ENCODE peak calls at places on chromosomes 13 and 19, in four cellular contexts. U, E, C and R are unnamed samples.

GRCh38 chr19:13953021-13953531 is 767 bp downstream of the DCAF15 start:
- DNase-seq in U (no peak), E (no peak), C (no peak), R (no peak)

GRCh38 chr13:58619396-58620113 is 988.0 kb downstream of the PCDH17 start:
- DNase-seq in U (no peak), E (no peak), C (no peak), R (no peak)

GRCh38 chr19:39497850-39498261 is 891 bp upstream of the DLL3 start:
- DNase-seq in U (no peak), E (no peak), C (peak), R (no peak)

GRCh38 chr19:11268783-11269267 is 6.5 kb upstream of the DOCK6 start:
- DNase-seq in U (no peak), E (no peak), C (peak), R (peak)

GRCh38 chr19:23956051-23956450 is 41.4 kb downstream of the ZNF726 start:
- DNase-seq in U (no peak), E (no peak), C (no peak), R (no peak)

GRCh38 chr19:54190942-54191670 is at the start of gene TSEN34:
- DNase-seq in U (no peak), E (peak), C (peak), R (peak)

GRCh38 chr13:66558511-66558910 is 671.6 kb downstream of the PCDH9 start:
- DNase-seq in U (no peak), E (no peak), C (no peak), R (no peak)

GRCh38 chr19:12985049-12985776 is 10.1 kb upstream of the NFIX start:
- DNase-seq in U (no peak), E (no peak), C (peak), R (peak)

GRCh38 chr19:367963-368623 is 23.5 kb upstream of the MIER2 start:
- DNase-seq in U (no peak), E (no peak), C (peak), R (no peak)

GRCh38 chr13:100954430-100955361 is 280.1 kb upstream of the TMTC4 start:
- DNase-seq in U (no peak), E (no peak), C (no peak), R (peak)

GRCh38 chr19:47351545-47351944 is 2.4 kb downstream of the DHX34 start:
- DNase-seq in U (no peak), E (no peak), C (no peak), R (peak)

GRCh38 chr19:23673132-23673531 is 13.9 kb downstream of the ZNF675 start:
- DNase-seq in U (no peak), E (no peak), C (no peak), R (no peak)

GRCh38 chr19:44753619-44753931 is 5.1 kb downstream of the BCL3 start:
- DNase-seq in U (no peak), E (no peak), C (no peak), R (no peak)

GRCh38 chr19:6402834-6403608 is 10.1 kb upstream of the GTF2F1 start:
- DNase-seq in U (no peak), E (no peak), C (peak), R (peak)

GRCh38 chr13:113971471-113972231 is 2.2 kb downstream of the C13orf46 start:
- DNase-seq in U (no peak), E (peak), C (peak), R (no peak)

GRCh38 chr13:101449971-101450748 is 2.3 kb upstream of the ITGBL1 start:
- DNase-seq in U (no peak), E (no peak), C (no peak), R (peak)

GRCh38 chr13:75372923-75373841 is 108.8 kb downstream of the TBC1D4 start:
- DNase-seq in U (no peak), E (no peak), C (no peak), R (no peak)

GRCh38 chr19:6564393-6564792 is 26.6 kb downstream of the CD70 start:
- DNase-seq in U (no peak), E (no peak), C (no peak), R (no peak)

GRCh38 chr19:22530042-22530441 is 104.1 kb upstream of the ZNF492 start:
- DNase-seq in U (no peak), E (no peak), C (no peak), R (no peak)

GRCh38 chr13:27542220-27542619 is 78.1 kb downstream of the LNX2 start:
- DNase-seq in U (no peak), E (no peak), C (no peak), R (no peak)

GRCh38 chr13:21242236-21242635 is 65.8 kb downstream of the MRPL57 start:
- DNase-seq in U (no peak), E (no peak), C (no peak), R (no peak)

GRCh38 chr19:34173145-34173956 is 1.0 kb downstream of the LSM14A start:
- DNase-seq in U (peak), E (peak), C (peak), R (no peak)

GRCh38 chr19:19642506-19643157 is 825 bp downstream of the GMIP start:
- DNase-seq in U (no peak), E (no peak), C (peak), R (no peak)

GRCh38 chr19:47540748-47541147 is 25.9 kb upstream of the NAPA start:
- DNase-seq in U (no peak), E (no peak), C (no peak), R (peak)

GRCh38 chr19:50949792-50950320 is 3.0 kb downstream of the KLK5 start:
- DNase-seq in U (no peak), E (no peak), C (no peak), R (no peak)

GRCh38 chr19:15672580-15673175 is at the start of gene CYP4F12:
- DNase-seq in U (peak), E (peak), C (peak), R (no peak)

GRCh38 chr19:57348136-57348535 is 2.9 kb upstream of the ZNF304 start:
- DNase-seq in U (no peak), E (no peak), C (no peak), R (no peak)

GRCh38 chr19:18173054-18173571 is 500 bp upstream of the IFI30 start:
- DNase-seq in U (no peak), E (peak), C (peak), R (no peak)

GRCh38 chr19:45598267-45599011 is 3.6 kb downstream of the GPR4 start:
- DNase-seq in U (no peak), E (no peak), C (no peak), R (no peak)

GRCh38 chr13:100363874-100364273 is 224.7 kb downstream of the GGACT start:
- DNase-seq in U (no peak), E (no peak), C (no peak), R (peak)

DNA sequence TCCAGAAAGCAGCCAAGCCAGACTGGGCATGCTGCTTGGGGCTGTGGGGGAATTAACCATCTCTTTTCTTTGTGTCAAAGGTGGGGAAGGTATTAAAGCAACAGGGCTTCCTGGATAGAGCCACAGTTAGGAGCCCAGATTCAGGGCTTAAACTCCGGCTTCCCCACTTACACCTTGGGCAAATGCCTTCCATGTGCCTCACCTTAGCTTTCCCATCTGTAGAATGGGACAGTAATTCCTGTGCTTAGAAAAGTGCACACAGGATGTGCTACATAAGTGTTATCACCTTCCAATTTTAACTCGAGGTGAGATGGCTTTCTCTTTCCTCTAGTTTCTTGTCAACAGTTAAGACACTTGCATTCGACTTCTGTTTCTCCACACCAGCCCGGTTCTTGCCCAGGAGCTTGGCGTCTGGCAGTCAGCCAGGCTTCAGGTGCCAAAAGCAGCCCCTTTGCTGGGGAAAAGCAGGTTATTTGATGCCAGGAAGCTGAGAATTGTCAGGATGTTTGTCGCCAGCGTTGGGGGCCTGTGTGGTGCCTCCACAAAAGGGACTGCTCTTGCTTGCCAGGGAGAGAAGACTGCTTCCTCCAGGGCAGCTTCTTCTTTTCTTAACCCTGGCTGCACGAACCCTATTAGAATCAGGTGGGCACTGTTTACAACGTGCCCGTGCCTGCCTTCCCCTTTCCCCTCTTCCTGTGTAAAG is 79.2 kb downstream of the SIPA1L3 start:
- DNase-seq in U (no peak), E (no peak), C (peak), R (no peak)
- H3K27ac ChIP-seq in U (peak), E (no peak), C (peak), R (no peak)

GRCh38 chr19:5355076-5355475 is 14.5 kb upstream of the PTPRS start:
- DNase-seq in U (no peak), E (no peak), C (no peak), R (no peak)
- H3K4me3 ChIP-seq in U (no peak), E (no peak), C (no peak), R (no peak)

DNA sequence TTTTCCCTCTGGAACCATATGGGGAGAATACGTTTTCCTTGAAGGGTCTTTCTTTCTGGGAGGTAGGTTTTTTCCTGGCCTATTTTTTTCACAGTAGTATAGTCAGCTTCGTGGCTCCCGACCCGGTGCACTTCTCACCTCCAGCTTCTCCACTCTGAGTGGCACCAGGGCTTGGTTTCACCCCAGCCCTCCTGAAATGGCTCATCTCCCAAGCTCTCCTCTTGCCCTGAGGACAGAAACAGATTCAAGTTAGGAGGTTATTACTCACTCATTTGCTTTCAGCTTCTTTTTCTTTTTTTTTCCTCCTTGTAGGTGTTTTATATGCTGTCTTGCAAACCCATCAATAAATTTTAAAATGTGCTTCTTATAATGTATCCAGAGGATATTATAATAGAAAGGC is 199.3 kb downstream of the RFC3 start:
- DNase-seq in U (no peak), E (no peak), C (no peak), R (no peak)
- TF ChIP-seq CTCF in U (no peak), E (no peak), C (no peak), R (no peak)

GRCh38 chr13:44304433-44304725 is 69.2 kb upstream of the SERP2 start:
- DNase-seq in U (no peak), E (no peak), C (no peak), R (no peak)

GRCh38 chr13:44305845-44306244 is 67.8 kb upstream of the SERP2 start:
- DNase-seq in U (no peak), E (no peak), C (no peak), R (no peak)

GRCh38 chr13:44303681-44304432 is 69.8 kb upstream of the SERP2 start:
- DNase-seq in U (peak), E (no peak), C (no peak), R (no peak)

GRCh38 chr13:44306401-44307192 is 67.0 kb upstream of the SERP2 start:
- DNase-seq in U (no peak), E (no peak), C (peak), R (peak)

GRCh38 chr13:44305216-44305615 is 68.4 kb upstream of the SERP2 start:
- DNase-seq in U (no peak), E (no peak), C (no peak), R (no peak)
- H3K27ac ChIP-seq in U (peak), E (peak), C (no peak), R (no peak)

GRCh38 chr19:30686252-30686762 is 314.1 kb downstream of the ZNF536 start:
- DNase-seq in U (no peak), E (no peak), C (no peak), R (no peak)
- H3K4me3 ChIP-seq in U (peak), E (no peak), C (no peak), R (no peak)

GRCh38 chr19:56222901-56223300 is 20.8 kb downstream of the ZSCAN5C start:
- DNase-seq in U (no peak), E (no peak), C (no peak), R (no peak)
- TF ChIP-seq CTCF in U (no peak), E (no peak), C (no peak), R (no peak)

GRCh38 chr13:80074143-80074752 is 266.7 kb downstream of the SPRY2 start:
- DNase-seq in U (no peak), E (no peak), C (no peak), R (no peak)
- H3K27ac ChIP-seq in U (no peak), E (no peak), C (no peak), R (no peak)

GRCh38 chr19:1469200-1469935 is 9.6 kb downstream of the C19orf25 start:
- DNase-seq in U (no peak), E (no peak), C (no peak), R (no peak)
- H3K4me3 ChIP-seq in U (peak), E (no peak), C (peak), R (no peak)

GRCh38 chr13:107138468-107138867 is 570.5 kb upstream of the ARGLU1 start:
- DNase-seq in U (no peak), E (no peak), C (no peak), R (no peak)
- TF ChIP-seq CTCF in U (no peak), E (no peak), C (no peak), R (no peak)

GRCh38 chr13:98298599-98298998 is 121.5 kb upstream of the RNF113B start:
- DNase-seq in U (no peak), E (no peak), C (no peak), R (no peak)
- H3K27ac ChIP-seq in U (no peak), E (no peak), C (no peak), R (no peak)